ENCODE peak calls at places on chromosome 11, in seven cellular contexts. S is H1, F is IMR-90, K is H9, D is mesendoderm, P is mesenchymal stem cell, X is trophoblast cell. B is an unnamed sample.

GRCh38 chr11:95608093-95608492 is 181.5 kb downstream of the FAM76B start:
- DNase-seq in S (no peak), F (no peak), K (no peak), D (no peak), P (no peak), X (no peak), B (no peak)

GRCh38 chr11:35237860-35238715 is 99.1 kb downstream of the CD44 start:
- DNase-seq in S (peak; percentile 59), F (no peak), K (peak; percentile 75), D (peak; percentile 87), P (no peak), X (peak; percentile 87), B (peak; percentile 69)

GRCh38 chr11:69475141-69475865 is 6.2 kb upstream of the LINC01488 start:
- DNase-seq in S (no peak), F (no peak), K (no peak), D (no peak), P (no peak), X (no peak), B (no peak)

GRCh38 chr11:71371674-71372069 is 76.5 kb downstream of the DHCR7 start:
- DNase-seq in S (no peak), F (no peak), K (no peak), D (no peak), P (no peak), X (no peak), B (no peak)

GRCh38 chr11:72904016-72904415 is 89.8 kb downstream of the ATG16L2 start:
- DNase-seq in S (no peak), F (no peak), K (no peak), D (no peak), P (no peak), X (no peak), B (no peak)

GRCh38 chr11:118401880-118402590 is 629 bp downstream of the ATP5MG start:
- DNase-seq in S (peak; percentile 44), F (peak; percentile 92), K (no peak), D (peak; percentile 31), P (peak; percentile 89), X (peak; percentile 98), B (peak; percentile 17)

GRCh38 chr11:35655856-35656255 is 6.7 kb upstream of the TRIM44 start:
- DNase-seq in S (no peak), F (no peak), K (no peak), D (no peak), P (no peak), X (no peak), B (no peak)

GRCh38 chr11:65516135-65516968 is 8.5 kb upstream of the SCYL1 start:
- DNase-seq in S (no peak), F (no peak), K (no peak), D (no peak), P (peak; percentile 47), X (no peak), B (no peak)

GRCh38 chr11:10674991-10675440 is 18.5 kb downstream of the IRAG1 start:
- DNase-seq in S (no peak), F (no peak), K (no peak), D (no peak), P (no peak), X (no peak), B (no peak)

GRCh38 chr11:1564535-1565172 is 7.4 kb downstream of the DUSP8 start:
- DNase-seq in S (peak; percentile 90), F (peak; percentile 94), K (peak; percentile 90), D (peak; percentile 88), P (peak; percentile 83), X (no peak), B (peak; percentile 56)

DNA sequence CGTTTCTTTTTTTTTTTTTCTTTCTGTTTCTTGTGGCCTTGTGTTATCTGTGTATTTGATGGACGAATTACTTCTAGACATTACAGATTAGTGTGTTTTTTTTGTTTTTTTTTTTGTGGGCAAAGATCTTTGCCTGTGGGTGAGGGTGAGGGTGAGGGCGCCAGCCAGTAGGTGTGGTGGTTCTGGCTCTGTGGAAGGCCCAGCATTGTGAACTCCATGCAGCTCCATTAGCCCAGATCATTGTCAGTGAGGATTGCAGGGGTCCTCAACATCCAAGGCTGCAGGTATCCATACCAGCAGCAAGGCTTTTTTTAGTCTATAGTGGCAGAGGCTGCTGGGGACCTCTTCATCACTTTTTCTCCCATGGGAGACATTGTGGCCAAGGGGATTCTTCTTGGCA is 13.7 kb downstream of the BIRC2 start:
- DNase-seq in S (no peak), F (no peak), K (no peak), D (no peak), P (no peak), X (no peak), B (no peak)
- H4K8ac ChIP-seq in S (no peak overlapping the region), F (no peak overlapping the region), K (no peak overlapping the region), D (no peak overlapping the region), P (no peak overlapping the region), X (no peak overlapping the region), B (no peak overlapping the region)

GRCh38 chr11:114082415-114082748 is 22.9 kb downstream of the ZBTB16 start:
- DNase-seq in S (no peak), F (no peak), K (no peak), D (no peak), P (peak; percentile 63), X (no peak), B (no peak)

GRCh38 chr11:114081641-114082414 is 22.3 kb downstream of the ZBTB16 start:
- DNase-seq in S (no peak), F (no peak), K (no peak), D (no peak), P (peak; percentile 84), X (no peak), B (no peak)

GRCh38 chr11:114084414-114084813 is 24.9 kb downstream of the ZBTB16 start:
- DNase-seq in S (no peak), F (no peak), K (no peak), D (no peak), P (no peak), X (no peak), B (no peak)

GRCh38 chr11:114082767-114083181 is 23.3 kb downstream of the ZBTB16 start:
- DNase-seq in S (no peak), F (no peak), K (no peak), D (no peak), P (no peak), X (no peak), B (no peak)

GRCh38 chr11:114083256-114084252 is 24.0 kb downstream of the ZBTB16 start:
- DNase-seq in S (no peak), F (no peak), K (no peak), D (no peak), P (no peak), X (no peak), B (no peak)
- H4K8ac ChIP-seq in S (no peak overlapping the region), F (no peak overlapping the region), K (no peak overlapping the region), D (no peak overlapping the region), P (peak overlapping the region; percentile 20), X (no peak overlapping the region), B (no peak overlapping the region)

DNA sequence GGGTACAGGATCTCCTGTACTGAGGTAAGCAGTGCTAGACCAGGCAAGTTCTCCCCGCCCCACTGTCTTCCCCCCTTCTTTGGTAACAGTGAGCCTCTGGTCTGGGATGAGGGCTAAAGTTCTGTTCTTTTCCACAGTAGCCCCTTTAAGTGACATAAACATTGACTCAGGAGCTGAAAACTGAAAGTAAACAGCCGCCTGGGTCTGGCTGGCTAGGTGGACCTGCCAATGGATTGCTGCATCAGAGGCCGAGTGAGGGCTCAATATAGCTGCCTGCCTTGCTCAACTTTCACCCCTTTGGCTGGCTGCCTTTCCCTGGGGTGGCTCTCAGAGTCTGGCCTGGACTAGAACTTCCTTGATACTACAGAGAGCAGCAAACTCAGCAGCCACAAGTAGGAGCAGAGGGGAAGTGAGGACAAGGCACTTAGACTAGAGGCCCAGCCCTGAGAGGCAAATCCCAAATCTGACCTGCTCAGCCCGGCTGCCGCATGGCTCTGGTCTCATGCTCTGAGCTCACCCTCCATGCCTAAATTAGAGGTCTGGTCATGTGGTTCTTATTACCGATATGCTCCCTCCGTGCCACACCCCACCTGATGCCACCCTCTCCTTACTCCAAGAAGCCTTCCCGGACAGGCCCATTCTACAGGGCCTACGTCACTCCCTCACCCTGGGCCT is 9.6 kb upstream of the UCP3 start:
- DNase-seq in S (no peak), F (peak; percentile 87), K (no peak), D (no peak), P (peak; percentile 96), X (peak; percentile 21), B (no peak)
- H4K8ac ChIP-seq in S (no peak overlapping the region), F (peak overlapping the region; percentile 93), K (no peak overlapping the region), D (no peak overlapping the region), P (peak overlapping the region; percentile 92), X (no peak overlapping the region), B (no peak overlapping the region)

DNA sequence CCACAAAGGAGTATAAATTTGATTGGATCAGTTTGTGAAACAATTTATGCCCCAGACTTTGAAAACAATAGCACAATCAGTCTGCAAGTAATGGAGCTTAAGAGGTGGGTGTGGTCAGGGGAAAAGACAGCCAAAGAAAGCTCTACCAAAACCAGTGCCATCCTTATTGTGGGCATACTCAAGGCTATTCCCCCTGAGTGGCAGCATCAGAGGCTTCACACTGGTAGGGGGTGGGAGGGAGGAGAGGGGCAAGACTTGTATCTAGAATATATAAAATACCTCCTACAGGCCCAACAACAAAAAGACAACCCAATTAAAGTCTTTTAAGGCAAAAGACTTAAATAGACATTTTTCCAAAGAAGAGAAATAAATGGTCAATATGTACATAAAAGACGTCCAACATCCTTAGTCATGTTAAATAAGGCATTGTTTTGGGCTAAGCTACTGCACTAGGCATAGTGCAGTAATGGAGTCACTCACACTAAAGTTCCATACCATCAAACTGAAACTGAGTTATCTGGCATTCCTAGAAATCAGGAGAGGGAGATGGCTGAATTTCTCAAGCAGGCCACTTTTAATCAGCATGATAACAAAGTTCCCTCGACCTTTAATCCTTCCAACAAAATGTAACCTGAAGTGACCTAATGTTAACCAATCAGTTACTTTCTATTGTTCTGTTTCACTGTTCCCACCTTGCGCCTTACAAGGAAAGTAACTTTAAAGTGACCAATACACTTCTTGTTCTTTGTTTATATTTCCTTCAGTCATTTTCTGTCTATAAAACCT is 24.8 kb downstream of the NARS2 start:
- DNase-seq in S (no peak), F (no peak), K (no peak), D (peak; percentile 65), P (no peak), X (peak; percentile 85), B (no peak)
- H4K8ac ChIP-seq in S (no peak overlapping the region), F (no peak overlapping the region), K (no peak overlapping the region), D (no peak overlapping the region), P (no peak overlapping the region), X (no peak overlapping the region), B (no peak overlapping the region)